ENCODE peak calls at places on chromosomes 1 and 21, in nine cellular contexts. A, O, X, K, H, B, U, S and Q are unnamed samples.

GRCh38 chr1:201230676-201231075 is 40.1 kb downstream of the IGFN1 start:
- DNase-seq in A (no peak), O (no peak), X (no peak), K (no peak), H (no peak), B (no peak), U (no peak), S (no peak), Q (no peak)

GRCh38 chr1:226474443-226475111 is 66.7 kb upstream of the PARP1 start:
- DNase-seq in A (no peak), O (no peak), X (no peak), K (no peak), H (no peak), B (no peak), U (no peak), S (no peak), Q (no peak)

GRCh38 chr1:197144570-197145325 is 1.7 kb downstream of the ASPM start:
- DNase-seq in A (no peak), O (peak), X (peak), K (no peak), H (no peak), B (peak), U (no peak), S (peak), Q (peak)

GRCh38 chr1:19892628-19893168 is 10.5 kb downstream of the OTUD3 start:
- DNase-seq in A (no peak), O (peak), X (no peak), K (no peak), H (no peak), B (no peak), U (no peak), S (no peak), Q (no peak)

GRCh38 chr1:245677446-245678240 is 522.9 kb downstream of the KIF26B start:
- DNase-seq in A (no peak), O (no peak), X (no peak), K (no peak), H (no peak), B (no peak), U (no peak), S (no peak), Q (no peak)

GRCh38 chr1:212560933-212561460 is 47.6 kb upstream of the ATF3 start:
- DNase-seq in A (no peak), O (no peak), X (no peak), K (no peak), H (no peak), B (no peak), U (no peak), S (no peak), Q (no peak)

GRCh38 chr1:228341814-228342626 is 64.6 kb downstream of the TRIM11 start:
- DNase-seq in A (no peak), O (no peak), X (no peak), K (no peak), H (peak), B (no peak), U (no peak), S (no peak), Q (no peak)

GRCh38 chr1:21931171-21932093 is 5.7 kb downstream of the HSPG2 start:
- DNase-seq in A (no peak), O (peak), X (no peak), K (no peak), H (no peak), B (peak), U (peak), S (peak), Q (no peak)

GRCh38 chr1:176880954-176881595 is 283.4 kb downstream of the ASTN1 start:
- DNase-seq in A (peak), O (peak), X (peak), K (peak), H (peak), B (peak), U (peak), S (peak), Q (peak)

GRCh38 chr1:33045814-33046213 is 9.1 kb upstream of the AK2 start:
- DNase-seq in A (no peak), O (peak), X (no peak), K (no peak), H (no peak), B (no peak), U (no peak), S (no peak), Q (peak)

GRCh38 chr1:204992499-204992898 is 50.5 kb upstream of the CNTN2 start:
- DNase-seq in A (no peak), O (no peak), X (no peak), K (no peak), H (no peak), B (no peak), U (no peak), S (no peak), Q (peak)

GRCh38 chr1:85581138-85581801 is 709 bp downstream of the CCN1 start:
- DNase-seq in A (peak), O (peak), X (peak), K (peak), H (peak), B (peak), U (peak), S (peak), Q (peak)

GRCh38 chr1:207903053-207903452 is 7.9 kb downstream of the CD34 start:
- DNase-seq in A (no peak), O (no peak), X (no peak), K (no peak), H (no peak), B (no peak), U (no peak), S (no peak), Q (no peak)

GRCh38 chr1:34263411-34263810 is 86.7 kb downstream of the C1orf94 start:
- DNase-seq in A (no peak), O (no peak), X (no peak), K (no peak), H (no peak), B (no peak), U (no peak), S (no peak), Q (no peak)

GRCh38 chr1:150974580-150975478 is at the start of gene CERS2:
- DNase-seq in A (peak), O (peak), X (peak), K (peak), H (peak), B (peak), U (peak), S (peak), Q (peak)

GRCh38 chr1:164748253-164748899 is 189.4 kb downstream of the PBX1 start:
- DNase-seq in A (no peak), O (peak), X (no peak), K (no peak), H (no peak), B (peak), U (peak), S (peak), Q (no peak)

GRCh38 chr1:42211224-42211623 is 46.7 kb upstream of the GUCA2A start:
- DNase-seq in A (no peak), O (peak), X (no peak), K (no peak), H (no peak), B (peak), U (no peak), S (no peak), Q (no peak)

GRCh38 chr1:195738971-195739650 is 869.1 kb downstream of the KCNT2 start:
- DNase-seq in A (no peak), O (no peak), X (no peak), K (no peak), H (no peak), B (peak), U (no peak), S (peak), Q (no peak)

GRCh38 chr1:201022824-201023516 is 544 bp downstream of the KIF21B start:
- DNase-seq in A (peak), O (no peak), X (no peak), K (no peak), H (no peak), B (no peak), U (no peak), S (no peak), Q (peak)

GRCh38 chr21:27681841-27682240 is 715.0 kb upstream of the ADAMTS5 start:
- DNase-seq in A (no peak), O (peak), X (no peak), K (no peak), H (no peak), B (no peak), U (no peak), S (peak), Q (no peak)

GRCh38 chr1:234611153-234611798 is 1.3 kb upstream of the IRF2BP2 start:
- DNase-seq in A (no peak), O (peak), X (peak), K (peak), H (no peak), B (peak), U (no peak), S (peak), Q (no peak)

GRCh38 chr1:101238681-101239094 is 1.9 kb downstream of the S1PR1 start:
- DNase-seq in A (peak), O (peak), X (peak), K (peak), H (peak), B (peak), U (peak), S (peak), Q (peak)

GRCh38 chr21:34362670-34363069 is 1.1 kb upstream of the KCNE2 start:
- DNase-seq in A (no peak), O (no peak), X (no peak), K (no peak), H (no peak), B (no peak), U (no peak), S (no peak), Q (no peak)

GRCh38 chr1:185568155-185569123 is 165.8 kb upstream of the HMCN1 start:
- DNase-seq in A (no peak), O (no peak), X (no peak), K (no peak), H (no peak), B (peak), U (no peak), S (peak), Q (no peak)

GRCh38 chr1:99969260-99969728 is 502 bp upstream of the SLC35A3 start:
- DNase-seq in A (no peak), O (no peak), X (no peak), K (no peak), H (no peak), B (no peak), U (no peak), S (no peak), Q (no peak)

GRCh38 chr1:167808690-167809089 is 86.9 kb downstream of the MPZL1 start:
- DNase-seq in A (no peak), O (no peak), X (no peak), K (no peak), H (no peak), B (no peak), U (no peak), S (no peak), Q (no peak)

GRCh38 chr1:189274267-189274666 is 1203.4 kb downstream of the BRINP3 start:
- DNase-seq in A (no peak), O (no peak), X (no peak), K (no peak), H (no peak), B (no peak), U (no peak), S (no peak), Q (no peak)

GRCh38 chr1:162710349-162710748 is 78.1 kb downstream of the DDR2 start:
- DNase-seq in A (no peak), O (peak), X (no peak), K (no peak), H (no peak), B (no peak), U (no peak), S (no peak), Q (no peak)

GRCh38 chr1:88892146-88892877 is 945 bp upstream of the GTF2B start:
- DNase-seq in A (peak), O (peak), X (no peak), K (no peak), H (no peak), B (peak), U (no peak), S (peak), Q (peak)

GRCh38 chr1:44025816-44026215 is 5.4 kb downstream of the SLC6A9 start:
- DNase-seq in A (no peak), O (no peak), X (no peak), K (no peak), H (no peak), B (no peak), U (no peak), S (no peak), Q (no peak)

GRCh38 chr1:27530192-27530591 is 40.2 kb upstream of the WASF2 start:
- DNase-seq in A (no peak), O (no peak), X (no peak), K (no peak), H (no peak), B (no peak), U (no peak), S (no peak), Q (no peak)

DNA sequence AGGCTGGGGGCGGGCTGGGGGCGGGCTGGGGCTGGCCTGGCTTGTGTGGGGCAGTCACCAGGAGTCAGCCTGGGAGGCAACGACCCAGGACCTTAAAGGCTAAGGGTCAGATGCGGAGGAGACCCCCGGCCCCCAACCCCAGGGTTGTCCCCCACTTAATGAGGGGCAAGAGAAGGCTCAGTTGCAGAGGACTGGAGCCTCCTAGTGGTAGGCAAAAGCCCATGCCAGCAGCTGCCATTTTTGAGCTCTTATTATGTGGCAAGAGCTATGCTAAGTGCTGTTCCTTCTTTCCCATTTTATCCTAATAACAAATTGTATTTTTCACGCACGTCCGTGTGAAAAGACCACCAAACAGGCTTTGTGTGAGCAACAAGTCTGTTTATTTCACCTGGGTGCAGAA is 8.0 kb downstream of the KIAA1614 start:
- DNase-seq in A (no peak), O (peak), X (no peak), K (no peak), H (no peak), B (no peak), U (no peak), S (no peak), Q (no peak)
- TF ChIP-seq CTCF in A (peak), O (peak), X (peak), K (peak), H (peak), B (peak), U (no peak), S (peak), Q (no peak)

GRCh38 chr21:31041295-31042079 is 3.2 kb upstream of the KRTAP19-8 start:
- DNase-seq in A (no peak), O (no peak), X (no peak), K (no peak), H (no peak), B (no peak), U (no peak), S (no peak), Q (no peak)
- TF ChIP-seq CTCF in A (no peak), O (no peak), X (no peak), K (no peak), H (no peak), B (no peak), U (no peak), S (no peak), Q (no peak)

GRCh38 chr1:38132681-38133080 is 86.1 kb upstream of the POU3F1 start:
- DNase-seq in A (no peak), O (no peak), X (no peak), K (no peak), H (no peak), B (no peak), U (no peak), S (peak), Q (no peak)
- TF ChIP-seq CTCF in A (no peak), O (no peak), X (no peak), K (no peak), H (no peak), B (no peak), U (no peak), S (no peak), Q (no peak)

GRCh38 chr1:247147781-247148180 is 24.0 kb downstream of the ZNF124 start:
- DNase-seq in A (no peak), O (no peak), X (no peak), K (no peak), H (no peak), B (no peak), U (no peak), S (no peak), Q (no peak)

GRCh38 chr1:247145279-247145678 is 26.5 kb downstream of the ZNF124 start:
- DNase-seq in A (no peak), O (no peak), X (no peak), K (no peak), H (no peak), B (no peak), U (no peak), S (no peak), Q (no peak)

DNA sequence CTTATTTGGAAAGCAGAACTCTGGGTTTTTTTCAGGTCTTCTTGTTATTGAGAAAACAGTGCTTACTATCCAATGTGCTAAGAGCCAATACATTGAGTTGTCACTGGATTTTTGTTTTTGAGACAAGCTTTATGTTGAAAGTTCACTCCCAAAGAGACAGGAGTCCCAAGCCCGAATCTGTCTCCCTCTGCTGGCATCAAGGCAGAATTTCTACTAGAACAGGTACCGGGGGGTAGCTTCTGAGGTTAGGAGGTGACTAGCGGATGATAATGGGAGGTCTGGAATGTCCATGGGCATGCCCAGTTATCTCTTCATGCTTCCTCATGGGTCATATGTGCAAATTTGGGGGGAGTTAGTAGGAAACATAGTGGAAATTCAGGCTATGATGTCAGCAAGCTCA is 25.1 kb downstream of the ZNF124 start:
- DNase-seq in A (no peak), O (no peak), X (no peak), K (no peak), H (no peak), B (no peak), U (no peak), S (no peak), Q (no peak)
- TF ChIP-seq CTCF in A (peak), O (no peak), X (no peak), K (no peak), H (no peak), B (peak), U (no peak), S (no peak), Q (no peak)

GRCh38 chr1:39204441-39205081 is at the start of gene MACF1:
- DNase-seq in A (peak), O (peak), X (no peak), K (no peak), H (peak), B (peak), U (peak), S (peak), Q (peak)
- TF ChIP-seq CTCF in A (peak), O (peak), X (no peak), K (no peak), H (peak), B (peak), U (peak), S (peak), Q (no peak)

GRCh38 chr1:38015978-38016640 is 3.6 kb downstream of the UTP11 start:
- DNase-seq in A (no peak), O (peak), X (no peak), K (no peak), H (no peak), B (no peak), U (no peak), S (no peak), Q (no peak)

GRCh38 chr1:38009841-38010180 is 2.7 kb upstream of the UTP11 start:
- DNase-seq in A (no peak), O (no peak), X (no peak), K (no peak), H (no peak), B (no peak), U (no peak), S (no peak), Q (no peak)

GRCh38 chr1:38014171-38014570 is 1.6 kb downstream of the UTP11 start:
- DNase-seq in A (no peak), O (no peak), X (no peak), K (no peak), H (no peak), B (no peak), U (no peak), S (no peak), Q (no peak)

GRCh38 chr1:38014724-38015424 is 2.3 kb downstream of the UTP11 start:
- DNase-seq in A (no peak), O (no peak), X (no peak), K (no peak), H (no peak), B (no peak), U (no peak), S (no peak), Q (no peak)

GRCh38 chr1:38013027-38013588 is 574 bp downstream of the UTP11 start:
- DNase-seq in A (no peak), O (peak), X (peak), K (peak), H (no peak), B (peak), U (no peak), S (peak), Q (no peak)
- TF ChIP-seq CTCF in A (no peak), O (no peak), X (no peak), K (no peak), H (no peak), B (no peak), U (no peak), S (no peak), Q (no peak)